ENCODE peak calls at places on chromosomes 11 and 22, in ten cellular contexts. One of them, this sample, is unnamed.

GRCh38 chr11:89452780-89453179 is 38.4 kb downstream of the NOX4 start:
- DNase-seq in choroid plexus epithelial cell: no peak
- DNase-seq in cardiac fibroblast: no peak
- DNase-seq in left ventricle myocardium inferior: no peak
- DNase-seq in GDM1: no peak
- DNase-seq in CD4-positive, CD25-positive, alpha-beta regulatory T cell: no peak
- DNase-seq in Calu3: no peak
- DNase-seq in stimulated activated CD8-positive, alpha-beta memory T cell treated with anti-CD3 and anti-CD28 coated beads, Interleukin-15, amount 100 ng/mL, for 4 hours: no peak
- DNase-seq in upper lobe of right lung: no peak
- DNase-seq in GOT3: no peak
- DNase-seq in this sample: no peak

GRCh38 chr11:9341638-9342137 is 27.3 kb upstream of the TMEM41B start:
- DNase-seq in GDM1: no peak
- DNase-seq in GOT3: no peak
- DNase-seq in upper lobe of right lung: no peak
- DNase-seq in cardiac fibroblast: no peak
- DNase-seq in CD4-positive, CD25-positive, alpha-beta regulatory T cell: no peak
- DNase-seq in Calu3: no peak
- DNase-seq in left ventricle myocardium inferior: no peak
- DNase-seq in stimulated activated CD8-positive, alpha-beta memory T cell treated with anti-CD3 and anti-CD28 coated beads, Interleukin-15, amount 100 ng/mL, for 4 hours: no peak
- DNase-seq in choroid plexus epithelial cell: no peak
- DNase-seq in this sample: no peak

GRCh38 chr11:73141031-73141308 is 1.1 kb downstream of the FCHSD2 start:
- DNase-seq in choroid plexus epithelial cell: no peak
- DNase-seq in Calu3: peak
- DNase-seq in stimulated activated CD8-positive, alpha-beta memory T cell treated with anti-CD3 and anti-CD28 coated beads, Interleukin-15, amount 100 ng/mL, for 4 hours: no peak
- DNase-seq in GOT3: no peak
- DNase-seq in left ventricle myocardium inferior: peak
- DNase-seq in GDM1: no peak
- DNase-seq in cardiac fibroblast: no peak
- DNase-seq in CD4-positive, CD25-positive, alpha-beta regulatory T cell: no peak
- DNase-seq in upper lobe of right lung: no peak
- DNase-seq in this sample: peak

GRCh38 chr11:45341379-45341778 is 55.2 kb upstream of the SYT13 start:
- DNase-seq in cardiac fibroblast: no peak
- DNase-seq in CD4-positive, CD25-positive, alpha-beta regulatory T cell: no peak
- DNase-seq in choroid plexus epithelial cell: no peak
- DNase-seq in GDM1: no peak
- DNase-seq in Calu3: no peak
- DNase-seq in GOT3: no peak
- DNase-seq in stimulated activated CD8-positive, alpha-beta memory T cell treated with anti-CD3 and anti-CD28 coated beads, Interleukin-15, amount 100 ng/mL, for 4 hours: no peak
- DNase-seq in left ventricle myocardium inferior: no peak
- DNase-seq in upper lobe of right lung: no peak
- DNase-seq in this sample: no peak

GRCh38 chr22:27947461-27947860 is 28.4 kb upstream of the PITPNB start:
- DNase-seq in stimulated activated CD8-positive, alpha-beta memory T cell treated with anti-CD3 and anti-CD28 coated beads, Interleukin-15, amount 100 ng/mL, for 4 hours: no peak
- DNase-seq in left ventricle myocardium inferior: no peak
- DNase-seq in cardiac fibroblast: peak
- DNase-seq in upper lobe of right lung: no peak
- DNase-seq in CD4-positive, CD25-positive, alpha-beta regulatory T cell: no peak
- DNase-seq in choroid plexus epithelial cell: no peak
- DNase-seq in Calu3: no peak
- DNase-seq in GOT3: no peak
- DNase-seq in GDM1: no peak
- DNase-seq in this sample: no peak

GRCh38 chr11:110200241-110200640 is 96.2 kb downstream of the RDX start:
- DNase-seq in cardiac fibroblast: peak
- DNase-seq in choroid plexus epithelial cell: peak
- DNase-seq in stimulated activated CD8-positive, alpha-beta memory T cell treated with anti-CD3 and anti-CD28 coated beads, Interleukin-15, amount 100 ng/mL, for 4 hours: no peak
- DNase-seq in upper lobe of right lung: no peak
- DNase-seq in Calu3: no peak
- DNase-seq in GDM1: no peak
- DNase-seq in GOT3: no peak
- DNase-seq in CD4-positive, CD25-positive, alpha-beta regulatory T cell: no peak
- DNase-seq in left ventricle myocardium inferior: no peak
- DNase-seq in this sample: no peak

GRCh38 chr22:29539105-29539504 is 14.5 kb downstream of the THOC5 start:
- DNase-seq in upper lobe of right lung: no peak
- DNase-seq in CD4-positive, CD25-positive, alpha-beta regulatory T cell: no peak
- DNase-seq in GDM1: no peak
- DNase-seq in left ventricle myocardium inferior: no peak
- DNase-seq in Calu3: no peak
- DNase-seq in cardiac fibroblast: no peak
- DNase-seq in stimulated activated CD8-positive, alpha-beta memory T cell treated with anti-CD3 and anti-CD28 coated beads, Interleukin-15, amount 100 ng/mL, for 4 hours: no peak
- DNase-seq in GOT3: no peak
- DNase-seq in choroid plexus epithelial cell: peak
- DNase-seq in this sample: no peak

GRCh38 chr22:38033522-38034277 is 23.5 kb upstream of the PICK1 start:
- DNase-seq in upper lobe of right lung: no peak
- DNase-seq in CD4-positive, CD25-positive, alpha-beta regulatory T cell: no peak
- DNase-seq in choroid plexus epithelial cell: no peak
- DNase-seq in GOT3: no peak
- DNase-seq in left ventricle myocardium inferior: no peak
- DNase-seq in GDM1: no peak
- DNase-seq in stimulated activated CD8-positive, alpha-beta memory T cell treated with anti-CD3 and anti-CD28 coated beads, Interleukin-15, amount 100 ng/mL, for 4 hours: no peak
- DNase-seq in cardiac fibroblast: no peak
- DNase-seq in Calu3: no peak
- DNase-seq in this sample: peak

GRCh38 chr11:74948546-74948897 is 369 bp downstream of the XRRA1 start:
- DNase-seq in stimulated activated CD8-positive, alpha-beta memory T cell treated with anti-CD3 and anti-CD28 coated beads, Interleukin-15, amount 100 ng/mL, for 4 hours: no peak
- DNase-seq in left ventricle myocardium inferior: no peak
- DNase-seq in upper lobe of right lung: no peak
- DNase-seq in choroid plexus epithelial cell: peak
- DNase-seq in Calu3: no peak
- DNase-seq in cardiac fibroblast: peak
- DNase-seq in GOT3: no peak
- DNase-seq in GDM1: no peak
- DNase-seq in CD4-positive, CD25-positive, alpha-beta regulatory T cell: no peak
- DNase-seq in this sample: no peak

GRCh38 chr11:126768702-126769101 is 231.9 kb downstream of the KIRREL3 start:
- DNase-seq in upper lobe of right lung: no peak
- DNase-seq in CD4-positive, CD25-positive, alpha-beta regulatory T cell: no peak
- DNase-seq in stimulated activated CD8-positive, alpha-beta memory T cell treated with anti-CD3 and anti-CD28 coated beads, Interleukin-15, amount 100 ng/mL, for 4 hours: no peak
- DNase-seq in GDM1: no peak
- DNase-seq in choroid plexus epithelial cell: no peak
- DNase-seq in cardiac fibroblast: no peak
- DNase-seq in Calu3: no peak
- DNase-seq in left ventricle myocardium inferior: no peak
- DNase-seq in GOT3: no peak
- DNase-seq in this sample: no peak